ENCODE peak calls at places on chromosomes 16 and 17, in five cellular contexts. Q is hepatocyte, B is endothelial cell of umbilical vein, K is IMR-90, E is keratinocyte. M is an unnamed sample. For H4K20me1, the result is how much of the 10 kb centered on the place peaks cover.

GRCh38 chr17:19744922-19745757 is 3.0 kb downstream of the ALDH3A1 start:
- DNase-seq in B (peak), Q (peak), E (no peak), K (peak), M (peak)

GRCh38 chr17:5825717-5826330 is 241.5 kb upstream of the NLRP1 start:
- DNase-seq in K (peak), Q (no peak), E (no peak), B (peak), M (no peak)

GRCh38 chr17:50134206-50135110 is 4.5 kb upstream of the SAMD14 start:
- DNase-seq in B (no peak), K (no peak), E (no peak), Q (no peak), M (no peak)

GRCh38 chr16:3822366-3823045 is 58.0 kb downstream of the CREBBP start:
- DNase-seq in K (peak), Q (no peak), B (peak), E (no peak), M (no peak)

GRCh38 chr17:50307654-50308053 is 33.4 kb downstream of the TMEM92 start:
- DNase-seq in Q (no peak), B (no peak), K (no peak), E (no peak), M (no peak)

GRCh38 chr16:11202260-11203091 is 53.5 kb downstream of the SOCS1 start:
- DNase-seq in K (peak), B (no peak), E (no peak), Q (no peak), M (no peak)

GRCh38 chr16:57147381-57148191 is 38.3 kb downstream of the PSME3IP1 start:
- DNase-seq in E (no peak), K (peak), Q (no peak), B (peak), M (peak)

GRCh38 chr17:69358688-69359596 is 32.0 kb upstream of the ABCA5 start:
- DNase-seq in Q (peak), K (no peak), B (peak), E (no peak), M (peak)

GRCh38 chr16:66346221-66346620 is 20.3 kb upstream of the CDH5 start:
- DNase-seq in K (no peak), B (no peak), E (no peak), Q (no peak), M (no peak)

GRCh38 chr16:2237552-2238395 is 1.5 kb downstream of the DNASE1L2 start:
- DNase-seq in K (no peak), Q (no peak), B (no peak), E (no peak), M (no peak)

GRCh38 chr17:57940653-57941329 is 14.4 kb downstream of the CUEDC1 start:
- DNase-seq in Q (no peak), K (no peak), B (no peak), E (no peak), M (peak)

GRCh38 chr17:39027037-39027436 is 59.8 kb upstream of the FBXO47 start:
- DNase-seq in Q (peak), K (no peak), E (no peak), B (no peak), M (no peak)

GRCh38 chr17:42285346-42286050 is 2.8 kb upstream of the STAT5A start:
- DNase-seq in E (no peak), B (no peak), K (no peak), Q (no peak), M (no peak)

GRCh38 chr16:27365142-27366089 is 36.6 kb upstream of the IL21R start:
- DNase-seq in E (peak), K (peak), B (peak), Q (peak), M (no peak)

GRCh38 chr17:1542316-1542715 is 20.3 kb downstream of the PITPNA start:
- DNase-seq in Q (no peak), E (no peak), K (no peak), B (no peak), M (no peak)

GRCh38 chr17:54902611-54903010 is 2.0 kb downstream of the TOM1L1 start:
- DNase-seq in Q (no peak), E (no peak), B (no peak), K (no peak), M (no peak)

GRCh38 chr17:64129515-64129764 is 504 bp downstream of the ERN1 start:
- DNase-seq in B (no peak), K (no peak), Q (no peak), E (no peak), M (no peak)

GRCh38 chr16:64590516-64590915 is 531.3 kb downstream of the CDH11 start:
- DNase-seq in K (peak), Q (no peak), B (no peak), E (no peak), M (no peak)

GRCh38 chr17:750431-751037 is 1.5 kb downstream of the GEMIN4 start:
- DNase-seq in Q (no peak), B (no peak), K (no peak), E (no peak), M (no peak)

GRCh38 chr16:11308493-11309283 is 27.6 kb upstream of the PRM1 start:
- DNase-seq in E (no peak), B (no peak), Q (no peak), K (no peak), M (peak)

GRCh38 chr16:2715519-2715918 is 4.5 kb downstream of the PRSS27 start:
- DNase-seq in E (peak), B (peak), K (peak), Q (peak), M (peak)

GRCh38 chr16:75011634-75012307 is 12.9 kb downstream of the ZNRF1 start:
- DNase-seq in B (peak), Q (peak), K (peak), E (peak), M (no peak)

GRCh38 chr16:48611329-48612137 is 1.6 kb upstream of the N4BP1 start:
- DNase-seq in E (peak), K (no peak), B (no peak), Q (peak), M (no peak)

GRCh38 chr16:72722552-72722951 is 325.4 kb downstream of the ZFHX3 start:
- DNase-seq in E (no peak), B (no peak), Q (peak), K (no peak), M (no peak)

GRCh38 chr16:21584817-21585216 is 14.6 kb upstream of the METTL9 start:
- DNase-seq in E (no peak), B (no peak), K (no peak), Q (no peak), M (peak)

GRCh38 chr17:77706938-77707337 is 251.6 kb upstream of the TNRC6C start:
- DNase-seq in Q (no peak), B (no peak), K (no peak), E (no peak), M (no peak)

GRCh38 chr16:12362482-12363458 is 386.2 kb downstream of the SNX29 start:
- DNase-seq in K (peak), B (peak), E (no peak), Q (no peak), M (no peak)

GRCh38 chr17:58643147-58643546 is 48.7 kb downstream of the TEX14 start:
- DNase-seq in B (peak), Q (no peak), E (no peak), K (peak), M (no peak)

GRCh38 chr16:20868890-20869289 is 31.3 kb downstream of the DCUN1D3 start:
- DNase-seq in B (peak), K (peak), Q (peak), E (no peak), M (no peak)

GRCh38 chr17:38460716-38461650 is 32.7 kb downstream of the ARHGAP23 start:
- DNase-seq in E (no peak), Q (no peak), K (no peak), B (no peak), M (no peak)

GRCh38 chr16:67701420-67701819 is 17.7 kb downstream of the GFOD2 start:
- DNase-seq in Q (no peak), B (no peak), E (no peak), K (no peak), M (no peak)

GRCh38 chr17:76700290-76700626 is 10.5 kb downstream of the MXRA7 start:
- DNase-seq in Q (no peak), E (no peak), K (no peak), B (no peak), M (no peak)

GRCh38 chr17:56867948-56868376 is 34.0 kb downstream of the DGKE start:
- DNase-seq in K (peak), Q (no peak), E (no peak), B (peak), M (no peak)

GRCh38 chr17:43175213-43176118 is 4.5 kb downstream of the NBR1 start:
- DNase-seq in E (no peak), K (peak), Q (no peak), B (no peak), M (no peak)

GRCh38 chr16:15907863-15908478 is 19.6 kb upstream of the CEP20 start:
- DNase-seq in K (peak), B (peak), E (no peak), Q (peak), M (peak)

GRCh38 chr16:55010492-55011260 is 80.0 kb downstream of the IRX5 start:
- DNase-seq in Q (no peak), K (no peak), B (no peak), E (no peak), M (no peak)

GRCh38 chr16:89918453-89919347 is at the start of gene MC1R:
- DNase-seq in B (peak), Q (peak), E (no peak), K (peak), M (peak)

GRCh38 chr16:2766430-2767139 is 10.5 kb downstream of the ELOB start:
- DNase-seq in K (no peak), Q (no peak), B (no peak), E (no peak), M (no peak)

GRCh38 chr17:81365148-81365600 is 30.1 kb upstream of the BAHCC1 start:
- DNase-seq in E (no peak), Q (peak), B (peak), K (peak), M (no peak)

GRCh38 chr17:81366648-81367047 is 28.6 kb upstream of the BAHCC1 start:
- DNase-seq in E (no peak), Q (no peak), K (no peak), B (no peak), M (no peak)

GRCh38 chr17:81367171-81367570 is 28.1 kb upstream of the BAHCC1 start:
- DNase-seq in Q (no peak), B (no peak), E (no peak), K (no peak), M (no peak)

GRCh38 chr17:81364278-81365147 is 30.7 kb upstream of the BAHCC1 start:
- DNase-seq in B (no peak), K (no peak), Q (no peak), E (no peak), M (no peak)

DNA sequence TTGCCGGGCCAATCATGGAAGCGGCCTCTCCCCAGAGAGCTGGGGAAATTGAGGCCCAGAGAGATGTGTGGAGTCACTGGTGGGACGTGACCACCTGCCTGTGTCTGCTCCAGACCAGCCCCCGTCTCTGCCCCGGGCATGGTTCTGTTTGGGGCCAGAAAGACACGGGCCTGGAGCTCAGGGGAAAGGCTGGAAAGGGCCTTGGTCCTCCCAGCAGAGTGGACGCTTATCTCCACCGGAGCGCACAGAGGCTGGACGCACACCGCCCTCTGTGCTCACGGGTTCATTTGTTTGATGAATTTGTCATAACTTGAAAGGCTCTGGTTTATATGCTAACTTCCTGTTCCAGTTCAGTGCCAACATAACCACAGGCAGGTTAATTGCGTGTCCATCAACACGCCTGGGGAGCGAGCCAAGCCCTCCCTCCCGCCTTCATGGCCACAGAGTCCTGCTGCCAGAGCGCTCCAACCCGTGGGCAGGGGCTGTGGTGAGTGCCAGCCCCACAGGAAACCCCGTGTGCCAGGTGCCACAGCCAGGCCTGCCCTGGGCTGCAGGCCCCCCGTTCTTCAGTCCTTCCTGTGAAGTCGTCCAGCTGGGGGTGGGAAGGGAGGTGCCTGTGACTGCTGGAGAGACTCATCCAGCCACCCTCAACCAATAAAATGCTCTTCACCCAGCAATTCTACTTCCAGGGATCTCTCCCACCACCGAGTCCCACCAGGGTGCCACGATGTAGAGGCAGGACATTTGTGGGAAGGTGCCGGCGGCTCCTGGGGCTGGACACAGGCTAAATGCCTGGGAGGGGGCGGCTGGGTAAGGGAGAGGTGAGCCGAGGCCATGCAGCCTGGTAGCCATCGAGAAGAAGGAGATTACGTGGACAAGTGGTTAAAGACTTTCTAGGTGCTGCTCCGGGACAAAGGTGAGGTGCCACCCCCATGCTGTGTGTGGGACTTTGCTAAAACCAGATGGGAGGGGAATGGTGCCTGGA is 29.4 kb upstream of the BAHCC1 start:
- DNase-seq in B (peak), E (peak), K (peak), Q (peak), M (peak)
- H3K27ac ChIP-seq in B (no peak), E (peak), K (peak), Q (peak), M (no peak)

GRCh38 chr17:80457236-80457856 is 19.1 kb downstream of the NPTX1 start:
- DNase-seq in B (no peak), K (no peak), E (no peak), Q (no peak), M (no peak)
- H4K20me1 ChIP-seq in B (under half), K (under half), E (under half), Q (under half), M (under half)

GRCh38 chr17:45293413-45294211 is 23.2 kb downstream of the MAP3K14 start:
- DNase-seq in K (peak), B (peak), Q (peak), E (no peak), M (no peak)
- TF ChIP-seq CTCF in K (peak), B (peak), Q (no peak), E (no peak), M (no peak)

GRCh38 chr17:48748728-48749566 is 20.4 kb upstream of the HOXB13 start:
- DNase-seq in Q (no peak), E (no peak), B (no peak), K (no peak), M (no peak)

GRCh38 chr17:48747445-48748363 is 19.2 kb upstream of the HOXB13 start:
- DNase-seq in E (no peak), Q (no peak), B (no peak), K (no peak), M (no peak)

GRCh38 chr17:48749621-48750553 is 21.3 kb upstream of the HOXB13 start:
- DNase-seq in K (no peak), E (no peak), B (no peak), Q (no peak), M (no peak)

GRCh38 chr17:48746916-48747444 is 18.4 kb upstream of the HOXB13 start:
- DNase-seq in K (no peak), Q (no peak), B (no peak), E (no peak), M (no peak)

GRCh38 chr17:48745381-48746275 is 17.1 kb upstream of the HOXB13 start:
- DNase-seq in Q (no peak), B (no peak), K (no peak), E (no peak), M (no peak)
- H3K27ac ChIP-seq in Q (no peak), B (no peak), K (no peak), E (no peak), M (no peak)

GRCh38 chr17:18191071-18191667 is 7.5 kb downstream of the ALKBH5 start:
- DNase-seq in K (no peak), Q (peak), E (no peak), B (peak), M (no peak)
- H4K20me1 ChIP-seq in K (half or more), Q (half or more), E (under half), B (under half), M (under half)

GRCh38 chr17:8223356-8224063 is 13.1 kb upstream of the AURKB start:
- DNase-seq in K (peak), E (no peak), B (no peak), Q (peak), M (peak)
- TF ChIP-seq CTCF in K (peak), E (no peak), B (no peak), Q (peak), M (peak)

GRCh38 chr17:59725691-59726090 is 18.2 kb downstream of the VMP1 start:
- DNase-seq in Q (no peak), E (no peak), K (no peak), B (no peak), M (no peak)
- H3K27ac ChIP-seq in Q (no peak), E (no peak), K (no peak), B (no peak), M (no peak)

DNA sequence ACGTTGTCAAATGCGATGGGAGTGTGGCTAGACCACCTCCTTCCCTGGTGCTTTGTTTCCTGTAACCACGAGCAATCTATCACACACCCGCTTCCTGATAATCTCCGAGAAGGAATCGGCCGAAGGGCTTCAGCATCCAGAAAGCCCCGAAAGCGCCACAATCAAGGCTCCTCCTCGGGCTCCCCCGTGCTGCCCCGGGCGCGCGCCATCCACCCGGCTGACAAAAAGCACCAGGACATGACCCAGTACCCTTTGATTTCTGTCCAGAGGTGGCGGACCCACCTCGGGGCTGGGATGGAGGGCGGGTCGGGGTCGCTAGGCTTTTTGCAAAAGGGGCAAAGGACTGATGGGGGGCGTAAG is 742 bp upstream of the ARMC7 start:
- DNase-seq in K (no peak), Q (no peak), B (no peak), E (no peak), M (no peak)
- H4K20me1 ChIP-seq in K (under half), Q (under half), B (under half), E (under half), M (under half)

GRCh38 chr17:61309857-61310256 is 89.8 kb upstream of the TBX2 start:
- DNase-seq in B (no peak), E (no peak), K (peak), Q (no peak), M (no peak)
- TF ChIP-seq CTCF in B (no peak), E (no peak), K (peak), Q (no peak), M (no peak)

M was measured in OCI-LY7.